ENCODE peak calls at places on chromosome 11, in four cellular contexts. X is ACHN, Q is left cardiac atrium, N is H1. F is an unnamed sample.

GRCh38 chr11:122209619-122210377 is 93.8 kb upstream of the BLID start:
- DNase-seq in Q (peak; percentile 66), N (no peak), X (no peak), F (no peak)

GRCh38 chr11:116224889-116225200 is 547.9 kb downstream of the BUD13 start:
- DNase-seq in N (no peak), Q (no peak), X (no peak), F (no peak)

GRCh38 chr11:1875093-1875785 is 16.5 kb downstream of the PRR33 start:
- DNase-seq in N (no peak), X (no peak), Q (peak; percentile 29), F (peak; percentile 94)

GRCh38 chr11:57458410-57459111 is 1.8 kb upstream of the RTN4RL2 start:
- DNase-seq in X (peak; percentile 17), N (peak; percentile 92), Q (peak; percentile 63), F (no peak)

GRCh38 chr11:68266936-68267880 is 4.6 kb downstream of the C11orf24 start:
- DNase-seq in Q (no peak), N (no peak), X (no peak), F (no peak)

GRCh38 chr11:64516226-64516625 is 74.8 kb upstream of the SLC22A12 start:
- DNase-seq in N (no peak), X (peak; percentile 2), Q (no peak), F (no peak)

GRCh38 chr11:61774441-61774840 is 18.0 kb downstream of the TMEM258 start:
- DNase-seq in N (no peak), Q (no peak), X (no peak), F (no peak)

GRCh38 chr11:127052420-127052819 is 51.9 kb upstream of the KIRREL3 start:
- DNase-seq in Q (no peak), X (no peak), N (no peak), F (no peak)

GRCh38 chr11:64581057-64581523 is 9.9 kb upstream of the SLC22A12 start:
- DNase-seq in Q (no peak), X (no peak), N (no peak), F (peak; percentile 61)

GRCh38 chr11:2436521-2437031 is 7.7 kb downstream of the TRPM5 start:
- DNase-seq in Q (no peak), X (no peak), N (no peak), F (peak; percentile 82)

GRCh38 chr11:72844356-72844755 is 30.1 kb downstream of the ATG16L2 start:
- DNase-seq in Q (no peak), N (no peak), X (no peak), F (no peak)

GRCh38 chr11:101912823-101913284 is 2.0 kb upstream of the CEP126 start:
- DNase-seq in N (no peak), X (no peak), Q (no peak), F (no peak)

GRCh38 chr11:123145661-123146060 is 49.4 kb downstream of the CLMP start:
- DNase-seq in X (peak; percentile 10), N (no peak), Q (no peak), F (no peak)

GRCh38 chr11:115464269-115464668 is 39.9 kb downstream of the CADM1 start:
- DNase-seq in X (peak; percentile 28), N (no peak), Q (no peak), F (no peak)

GRCh38 chr11:116651098-116651756 is 121.6 kb downstream of the BUD13 start:
- DNase-seq in N (no peak), Q (no peak), X (no peak), F (no peak)

GRCh38 chr11:10236850-10237249 is 57.2 kb downstream of the SBF2 start:
- DNase-seq in Q (no peak), X (no peak), N (no peak), F (no peak)

GRCh38 chr11:11349870-11350325 is 3.2 kb downstream of the CSNK2A3 start:
- DNase-seq in Q (peak; percentile 31), X (peak; percentile 55), N (no peak), F (no peak)

GRCh38 chr11:8070417-8071101 is 10.5 kb upstream of the TUB start:
- DNase-seq in Q (no peak), N (no peak), X (peak; percentile 60), F (no peak)

GRCh38 chr11:27255447-27255828 is 107.6 kb downstream of the CCDC34 start:
- DNase-seq in N (no peak), Q (no peak), X (no peak), F (no peak)

GRCh38 chr11:15097411-15097810 is 17.3 kb upstream of the INSC start:
- DNase-seq in X (no peak), N (no peak), Q (no peak), F (no peak)

GRCh38 chr11:17612221-17613188 is 65.4 kb downstream of the OTOG start:
- DNase-seq in N (no peak), Q (no peak), X (no peak), F (no peak)

GRCh38 chr11:62611705-62612365 is 740 bp downstream of the EML3 start:
- DNase-seq in Q (peak; percentile 82), N (peak; percentile 56), X (peak; percentile 51), F (no peak)

GRCh38 chr11:110738641-110739040 is 26.4 kb upstream of the ARHGAP20 start:
- DNase-seq in Q (no peak), X (no peak), N (no peak), F (no peak)

GRCh38 chr11:119323532-119324033 is 6.7 kb upstream of the MCAM start:
- DNase-seq in Q (peak; percentile 77), N (peak; percentile 98), X (peak; percentile 71), F (no peak)

GRCh38 chr11:44112083-44112865 is 16.8 kb downstream of the EXT2 start:
- DNase-seq in Q (peak; percentile 63), N (no peak), X (no peak), F (no peak)

GRCh38 chr11:132898676-132899075 is 633.6 kb downstream of the OPCML start:
- DNase-seq in N (no peak), X (no peak), Q (no peak), F (no peak)

GRCh38 chr11:3723014-3723708 is 52.0 kb upstream of the CHRNA10 start:
- DNase-seq in X (peak; percentile 59), Q (no peak), N (no peak), F (no peak)

GRCh38 chr11:64960719-64961118 is 11.2 kb downstream of the MAJIN start:
- DNase-seq in Q (no peak), N (no peak), X (no peak), F (no peak)

GRCh38 chr11:70487763-70488162 is 89.4 kb downstream of the CTTN start:
- DNase-seq in N (no peak), Q (no peak), X (no peak), F (peak; percentile 65)

GRCh38 chr11:133202816-133203215 is 329.5 kb downstream of the OPCML start:
- DNase-seq in X (no peak), N (no peak), Q (no peak), F (no peak)

GRCh38 chr11:71112454-71112853 is 139.9 kb downstream of the SHANK2 start:
- DNase-seq in N (no peak), X (no peak), Q (no peak), F (no peak)

F was measured in chondrocyte.